ENCODE peak calls at places on chromosomes 11 and 22, in seven cellular contexts. G is colonic mucosa, P is choroid plexus epithelial cell, H is lower leg skin, J is tibial nerve, S is kidney, N is thoracic aorta. E is an unnamed sample.

GRCh38 chr22:49977578-49977977 is 17.0 kb downstream of the PIM3 start:
- DNase-seq in N (peak; percentile 1), P (no peak), J (no peak), H (peak; percentile 75), S (peak; percentile 36), G (no peak), E (no peak)

GRCh38 chr22:41619979-41620645 is 731 bp downstream of the DESI1 start:
- DNase-seq in S (peak; percentile 84), G (peak; percentile 60), N (no peak), J (no peak), H (peak; percentile 91), P (no peak), E (peak; percentile 51)

GRCh38 chr11:122645847-122646246 is 9.7 kb upstream of the UBASH3B start:
- DNase-seq in G (no peak), J (no peak), H (no peak), P (no peak), N (no peak), S (no peak), E (no peak)

GRCh38 chr22:46501701-46502100 is 35.7 kb downstream of the CELSR1 start:
- DNase-seq in N (no peak), G (no peak), S (no peak), P (peak; percentile 81), J (no peak), H (no peak), E (no peak)

GRCh38 chr22:40044870-40045834 is 50.4 kb downstream of the FAM83F start:
- DNase-seq in N (no peak), G (peak; percentile 49), P (peak; percentile 28), H (no peak), J (no peak), S (peak; percentile 91), E (peak; percentile 61)

GRCh38 chr11:123219066-123219697 is 24.1 kb upstream of the CLMP start:
- DNase-seq in G (no peak), J (no peak), P (peak; percentile 72), N (no peak), H (no peak), S (no peak), E (no peak)

GRCh38 chr11:65254724-65255123 is 7.0 kb upstream of the POLA2 start:
- DNase-seq in N (no peak), P (peak; percentile 61), H (no peak), G (no peak), J (no peak), S (no peak), E (no peak)

GRCh38 chr11:13287026-13287425 is 9.4 kb downstream of the BMAL1 start:
- DNase-seq in S (no peak), J (no peak), P (no peak), N (no peak), H (no peak), G (no peak), E (no peak)

GRCh38 chr11:39220069-39220468 is 2239.4 kb downstream of the LRRC4C start:
- DNase-seq in J (no peak), S (no peak), G (no peak), H (no peak), P (no peak), N (no peak), E (no peak)
- H3K4me3 ChIP-seq in J (no peak overlapping the region), S (no peak overlapping the region), G (no peak overlapping the region), H (no peak overlapping the region), P (no peak overlapping the region), N (no peak overlapping the region), E (no peak overlapping the region)

GRCh38 chr11:75495749-75496641 is 29.7 kb downstream of the GDPD5 start:
- DNase-seq in S (no peak), N (no peak), H (no peak), G (no peak), P (no peak), J (no peak), E (no peak)
- TF ChIP-seq CTCF in S (no peak), N (no peak), H (no peak), G (no peak), P (peak; percentile 23), J (no peak), E (no peak)

DNA sequence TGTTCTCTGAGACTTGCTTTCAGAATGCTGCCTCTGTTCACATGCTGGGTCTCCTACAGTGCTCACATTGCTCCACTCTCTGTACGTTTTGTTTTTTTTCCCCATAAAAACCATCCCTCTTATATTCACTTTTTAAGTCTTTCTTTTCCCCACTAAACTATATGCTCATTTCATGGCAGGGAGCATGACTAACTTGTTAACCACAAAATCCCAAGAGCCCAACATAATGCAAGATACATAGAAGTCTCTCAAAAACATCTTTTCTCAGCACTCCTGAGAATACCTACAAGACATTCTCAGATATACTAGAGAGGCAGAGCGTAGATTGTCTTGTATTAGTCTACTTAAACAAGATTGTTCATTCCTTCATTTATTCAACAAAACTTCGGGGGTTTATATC is 73.3 kb downstream of the FAM76B start:
- DNase-seq in H (no peak), P (peak; percentile 48), J (no peak), S (no peak), G (no peak), N (no peak), E (no peak)
- H3K4me3 ChIP-seq in H (no peak overlapping the region), P (no peak overlapping the region), J (no peak overlapping the region), S (no peak overlapping the region), G (no peak overlapping the region), N (no peak overlapping the region), E (no peak overlapping the region)

GRCh38 chr11:16777576-16777975 is 39.1 kb downstream of the C11orf58 start:
- DNase-seq in J (no peak), H (peak; percentile 80), G (no peak), P (no peak), N (no peak), S (no peak), E (no peak)
- TF ChIP-seq CTCF in J (no peak), H (no peak), G (no peak), P (no peak), N (no peak), S (no peak), E (no peak)

GRCh38 chr11:32433249-32434115 is 1.9 kb downstream of the WT1 start:
- DNase-seq in N (no peak), J (no peak), G (no peak), H (no peak), P (no peak), S (no peak), E (no peak)
- H3K4me3 ChIP-seq in N (peak overlapping the region; percentile 51), J (peak overlapping the region; percentile 17), G (peak overlapping the region; percentile 3), H (peak overlapping the region; percentile 18), P (no peak overlapping the region), S (peak overlapping the region; percentile 56), E (no peak overlapping the region)

DNA sequence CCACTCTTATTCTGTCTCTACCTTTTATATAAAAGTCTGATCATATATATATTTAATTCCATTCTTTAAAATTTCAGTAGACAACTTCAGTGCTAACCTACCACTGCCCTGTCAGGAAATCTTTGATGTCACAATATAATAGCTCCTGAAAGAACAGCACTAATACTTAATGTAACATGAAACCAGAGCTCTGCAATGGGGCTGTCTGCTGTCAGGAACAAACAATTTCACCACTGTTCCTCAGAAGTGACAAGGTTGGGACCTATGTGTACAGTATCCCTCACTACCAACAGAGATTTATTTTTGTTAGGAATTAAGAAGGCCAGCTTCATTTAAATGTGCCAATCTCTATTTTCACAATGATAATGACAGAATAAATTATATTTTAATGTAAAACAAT is 165.5 kb upstream of the C11orf58 start:
- DNase-seq in S (no peak), P (no peak), N (no peak), G (no peak), H (no peak), J (no peak), E (no peak)
- TF ChIP-seq CTCF in S (no peak), P (no peak), N (no peak), G (no peak), H (no peak), J (no peak), E (no peak)